ENCODE peak calls at places on chromosomes 4 and X, in four cellular contexts. One of them, this sample, is unnamed.

GRCh38 chr4:79170077-79170476 is 155.8 kb downstream of the NAA11 start:
- DNase-seq in GM13976: no peak
- DNase-seq in ovary: no peak
- DNase-seq in testis: no peak
- DNase-seq in this sample: no peak

GRCh38 chrX:54357414-54358377 is at the start of gene WNK3:
- DNase-seq in GM13976: peak
- DNase-seq in ovary: peak
- DNase-seq in testis: peak
- DNase-seq in this sample: peak

GRCh38 chr4:1547131-1547862 is 136.8 kb downstream of the FAM53A start:
- DNase-seq in GM13976: no peak
- DNase-seq in ovary: no peak
- DNase-seq in testis: no peak
- DNase-seq in this sample: no peak

GRCh38 chrX:154490021-154490413 is 412 bp downstream of the SLC10A3 start:
- DNase-seq in GM13976: no peak
- DNase-seq in ovary: peak
- DNase-seq in testis: peak
- DNase-seq in this sample: peak

GRCh38 chr4:122131562-122132157 is 20.5 kb upstream of the BLTP1 start:
- DNase-seq in GM13976: no peak
- DNase-seq in ovary: no peak
- DNase-seq in testis: no peak
- DNase-seq in this sample: no peak

GRCh38 chrX:31921236-31921635 is 849.4 kb upstream of the FTHL17 start:
- DNase-seq in GM13976: no peak
- DNase-seq in ovary: no peak
- DNase-seq in testis: no peak
- DNase-seq in this sample: no peak

GRCh38 chrX:128754130-128754529 is 701.9 kb upstream of the ACTRT1 start:
- DNase-seq in GM13976: no peak
- DNase-seq in ovary: no peak
- DNase-seq in testis: no peak
- DNase-seq in this sample: no peak

GRCh38 chr4:113832795-113833194 is 71.3 kb upstream of the CAMK2D start:
- DNase-seq in GM13976: no peak
- DNase-seq in ovary: no peak
- DNase-seq in testis: no peak
- DNase-seq in this sample: no peak

GRCh38 chrX:148865237-148865636 is 364.8 kb downstream of the AFF2 start:
- DNase-seq in GM13976: no peak
- DNase-seq in ovary: no peak
- DNase-seq in testis: no peak
- DNase-seq in this sample: no peak

GRCh38 chr4:8160572-8160971 is 2.0 kb upstream of the ABLIM2 start:
- DNase-seq in GM13976: no peak
- DNase-seq in ovary: no peak
- DNase-seq in testis: no peak
- DNase-seq in this sample: no peak

GRCh38 chrX:137198040-137198439 is 164.2 kb upstream of the GPR101 start:
- DNase-seq in GM13976: no peak
- DNase-seq in ovary: no peak
- DNase-seq in testis: no peak
- DNase-seq in this sample: no peak

GRCh38 chr4:113292371-113293042 is 243.1 kb downstream of the ANK2 start:
- DNase-seq in GM13976: no peak
- DNase-seq in ovary: peak
- DNase-seq in testis: peak
- DNase-seq in this sample: peak

GRCh38 chr4:3514806-3515421 is 17.3 kb downstream of the LRPAP1 start:
- DNase-seq in GM13976: no peak
- DNase-seq in ovary: no peak
- DNase-seq in testis: no peak
- DNase-seq in this sample: no peak

GRCh38 chr4:85708468-85708867 is 233.5 kb downstream of the ARHGAP24 start:
- DNase-seq in GM13976: no peak
- DNase-seq in ovary: no peak
- DNase-seq in testis: no peak
- DNase-seq in this sample: no peak

GRCh38 chr4:118948545-118949144 is 60.0 kb downstream of the SYNPO2 start:
- DNase-seq in GM13976: no peak
- DNase-seq in ovary: no peak
- DNase-seq in testis: no peak
- DNase-seq in this sample: no peak

GRCh38 chr4:60744767-60745166 is 455.4 kb upstream of the ADGRL3 start:
- DNase-seq in GM13976: no peak
- DNase-seq in ovary: no peak
- DNase-seq in testis: no peak
- DNase-seq in this sample: no peak

GRCh38 chr4:4734425-4734824 is 125.0 kb upstream of the MSX1 start:
- DNase-seq in GM13976: no peak
- DNase-seq in ovary: no peak
- DNase-seq in testis: no peak
- DNase-seq in this sample: no peak

GRCh38 chr4:140305053-140305452 is 68.4 kb upstream of the SCOC start:
- DNase-seq in GM13976: no peak
- DNase-seq in ovary: no peak
- DNase-seq in testis: no peak
- DNase-seq in this sample: no peak

GRCh38 chrX:5842601-5843000 is 386.1 kb downstream of the NLGN4X start:
- DNase-seq in GM13976: no peak
- DNase-seq in ovary: no peak
- DNase-seq in testis: no peak
- DNase-seq in this sample: no peak

GRCh38 chrX:9352243-9352642 is 112.6 kb upstream of the TBL1X start:
- DNase-seq in GM13976: peak
- DNase-seq in ovary: no peak
- DNase-seq in testis: no peak
- DNase-seq in this sample: no peak
- TF ChIP-seq CTCF in GM13976: no peak
- TF ChIP-seq CTCF in ovary: no peak
- TF ChIP-seq CTCF in testis: no peak
- TF ChIP-seq CTCF in this sample: no peak

GRCh38 chr4:54723220-54723619 is 65.5 kb downstream of the KIT start:
- DNase-seq in GM13976: no peak
- DNase-seq in ovary: no peak
- DNase-seq in testis: no peak
- DNase-seq in this sample: no peak

GRCh38 chr4:54716478-54717065 is 58.8 kb downstream of the KIT start:
- DNase-seq in GM13976: no peak
- DNase-seq in ovary: no peak
- DNase-seq in testis: no peak
- DNase-seq in this sample: no peak

GRCh38 chr4:54717694-54718093 is 59.9 kb downstream of the KIT start:
- DNase-seq in GM13976: no peak
- DNase-seq in ovary: no peak
- DNase-seq in testis: peak
- DNase-seq in this sample: no peak

GRCh38 chr4:54723786-54724185 is 66.0 kb downstream of the KIT start:
- DNase-seq in GM13976: no peak
- DNase-seq in ovary: no peak
- DNase-seq in testis: no peak
- DNase-seq in this sample: no peak

GRCh38 chr4:54719378-54719777 is 61.6 kb downstream of the KIT start:
- DNase-seq in GM13976: no peak
- DNase-seq in ovary: no peak
- DNase-seq in testis: no peak
- DNase-seq in this sample: no peak
- TF ChIP-seq CTCF in GM13976: no peak
- TF ChIP-seq CTCF in ovary: no peak
- TF ChIP-seq CTCF in testis: no peak
- TF ChIP-seq CTCF in this sample: no peak

DNA sequence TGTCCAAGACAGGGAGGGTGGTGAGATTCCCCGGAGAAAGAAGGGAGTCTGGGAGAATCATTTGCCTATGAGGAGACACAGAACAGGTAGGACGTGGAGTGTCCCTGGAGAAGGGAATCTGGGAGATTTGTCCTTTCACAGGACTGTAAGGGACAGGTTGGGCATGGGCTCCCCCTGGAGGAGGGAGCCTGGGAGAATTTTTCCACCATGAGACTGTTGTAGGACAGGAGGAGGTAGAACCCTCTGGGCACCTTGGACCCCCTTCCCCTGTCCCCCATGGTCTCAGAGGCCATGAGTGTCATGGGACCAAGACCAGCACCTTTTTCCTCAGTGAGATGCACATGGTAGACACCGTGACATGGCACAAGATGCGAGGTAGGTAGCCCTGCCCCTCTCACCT is 2.8 kb downstream of the PORCN start:
- DNase-seq in GM13976: no peak
- DNase-seq in ovary: no peak
- DNase-seq in testis: no peak
- DNase-seq in this sample: peak
- TF ChIP-seq CTCF in GM13976: no peak
- TF ChIP-seq CTCF in ovary: no peak
- TF ChIP-seq CTCF in testis: peak
- TF ChIP-seq CTCF in this sample: peak

GRCh38 chr4:181261279-181261678 is 981.9 kb upstream of the TENM3 start:
- DNase-seq in GM13976: no peak
- DNase-seq in ovary: no peak
- DNase-seq in testis: no peak
- DNase-seq in this sample: no peak
- TF ChIP-seq CTCF in GM13976: no peak
- TF ChIP-seq CTCF in ovary: no peak
- TF ChIP-seq CTCF in testis: no peak
- TF ChIP-seq CTCF in this sample: no peak

GRCh38 chr4:75432683-75433082 is 81.5 kb downstream of the RCHY1 start:
- DNase-seq in GM13976: no peak
- DNase-seq in ovary: no peak
- DNase-seq in testis: no peak
- DNase-seq in this sample: no peak
- TF ChIP-seq CTCF in GM13976: no peak
- TF ChIP-seq CTCF in ovary: no peak
- TF ChIP-seq CTCF in testis: no peak
- TF ChIP-seq CTCF in this sample: no peak

GRCh38 chr4:16642897-16643296 is 255.5 kb downstream of the LDB2 start:
- DNase-seq in GM13976: no peak
- DNase-seq in ovary: no peak
- DNase-seq in testis: no peak
- DNase-seq in this sample: no peak
- TF ChIP-seq CTCF in GM13976: no peak
- TF ChIP-seq CTCF in ovary: no peak
- TF ChIP-seq CTCF in testis: no peak
- TF ChIP-seq CTCF in this sample: no peak

GRCh38 chrX:115344885-115345653 is 55.6 kb downstream of the LUZP4 start:
- DNase-seq in GM13976: no peak
- DNase-seq in ovary: peak
- DNase-seq in testis: peak
- DNase-seq in this sample: peak
- TF ChIP-seq CTCF in GM13976: no peak
- TF ChIP-seq CTCF in ovary: no peak
- TF ChIP-seq CTCF in testis: no peak
- TF ChIP-seq CTCF in this sample: no peak

GRCh38 chr4:56698329-56698728 is 17.2 kb upstream of the HOPX start:
- DNase-seq in GM13976: no peak
- DNase-seq in ovary: no peak
- DNase-seq in testis: no peak
- DNase-seq in this sample: peak
- TF ChIP-seq CTCF in GM13976: no peak
- TF ChIP-seq CTCF in ovary: no peak
- TF ChIP-seq CTCF in testis: no peak
- TF ChIP-seq CTCF in this sample: no peak